ENCODE peak calls at places on chromosomes 7 and 10, in ten cellular contexts. D is RWPE2; L is thoracic aorta; X is OCI-LY7; E is CD4-positive, alpha-beta T cell; C is CD8-positive, alpha-beta T cell; S is IMR-90; H is uterus; K is SK-N-SH; A is GM23338. Q is an unnamed sample.
A peak's percentile ranks its signal among the peaks of the same experiment; 100 is the strongest.

GRCh38 chr7:88546808-88547207 is 212.7 kb upstream of the ZNF804B start:
- DNase-seq in K (peak; percentile 14), S (no peak), L (no peak), A (peak; percentile 79), C (no peak), E (no peak), H (no peak), D (no peak), X (peak; percentile 44), Q (no peak)

GRCh38 chr10:111179514-111179913 is 102.7 kb downstream of the ADRA2A start:
- DNase-seq in E (no peak), C (no peak), H (no peak), D (no peak), X (no peak), S (no peak), A (no peak), L (no peak), K (peak; percentile 12), Q (no peak)

GRCh38 chr10:126215767-126216166 is 172.5 kb downstream of the ADAM12 start:
- DNase-seq in H (no peak), C (no peak), S (no peak), X (no peak), L (no peak), E (no peak), A (no peak), K (no peak), D (no peak), Q (no peak)

GRCh38 chr10:44932338-44933116 is 21.4 kb downstream of the TMEM72 start:
- DNase-seq in D (no peak), K (peak; percentile 79), C (peak; percentile 76), H (peak; percentile 86), L (peak; percentile 81), A (peak; percentile 95), E (peak; percentile 78), X (peak; percentile 90), S (peak; percentile 81), Q (no peak)

GRCh38 chr10:49328401-49329185 is 29.6 kb downstream of the C10orf71 start:
- DNase-seq in D (no peak), L (no peak), H (no peak), E (no peak), X (no peak), A (no peak), C (no peak), K (no peak), S (no peak), Q (no peak)

GRCh38 chr10:125118701-125119100 is 41.7 kb downstream of the CTBP2 start:
- DNase-seq in A (no peak), C (no peak), E (no peak), K (no peak), D (peak; percentile 18), X (no peak), L (no peak), H (no peak), S (no peak), Q (no peak)

GRCh38 chr10:9158675-9159074 is 1104.2 kb downstream of the GATA3 start:
- DNase-seq in X (no peak), A (no peak), H (no peak), K (no peak), E (no peak), S (no peak), L (no peak), C (no peak), D (no peak), Q (no peak)

GRCh38 chr10:24771943-24772747 is 48.5 kb upstream of the ARHGAP21 start:
- DNase-seq in L (no peak), A (no peak), X (no peak), S (peak; percentile 46), E (no peak), D (no peak), H (no peak), K (no peak), C (no peak), Q (no peak)

GRCh38 chr7:155477469-155477868 is 19.5 kb downstream of the EN2 start:
- DNase-seq in E (no peak), C (no peak), S (no peak), K (no peak), D (no peak), A (no peak), L (no peak), X (no peak), H (no peak), Q (no peak)

GRCh38 chr7:134174797-134175261 is 47.7 kb downstream of the LRGUK start:
- DNase-seq in C (no peak), E (no peak), S (peak; percentile 91), D (no peak), L (no peak), A (no peak), H (no peak), X (no peak), K (no peak), Q (no peak)

GRCh38 chr7:76165106-76165972 is 36.4 kb upstream of the SRRM3 start:
- DNase-seq in H (no peak), S (no peak), L (no peak), C (no peak), A (no peak), X (no peak), E (no peak), K (no peak), D (no peak), Q (no peak)

GRCh38 chr7:25389489-25390106 is 161.3 kb upstream of the NPVF start:
- DNase-seq in L (no peak), E (no peak), A (peak; percentile 72), H (no peak), K (peak; percentile 68), X (peak; percentile 50), C (no peak), D (no peak), S (peak; percentile 42), Q (no peak)
- TF ChIP-seq CTCF in L (peak; percentile 57), E (peak; percentile 44), A (peak; percentile 72), H (peak; percentile 75), K (peak; percentile 73), X (peak; percentile 82), C (no peak), D (peak; percentile 73), S (peak; percentile 57), Q (peak; percentile 49)

GRCh38 chr7:148255333-148255732 is 335.2 kb upstream of the C7orf33 start:
- DNase-seq in C (no peak), E (no peak), S (no peak), L (no peak), X (peak; percentile 11), A (no peak), H (no peak), K (no peak), D (no peak), Q (no peak)
- TF ChIP-seq CTCF in C (no peak), E (no peak), S (no peak), L (peak; percentile 9), X (peak; percentile 71), A (no peak), H (peak; percentile 8), K (peak; percentile 65), D (peak; percentile 42), Q (peak; percentile 12)

DNA sequence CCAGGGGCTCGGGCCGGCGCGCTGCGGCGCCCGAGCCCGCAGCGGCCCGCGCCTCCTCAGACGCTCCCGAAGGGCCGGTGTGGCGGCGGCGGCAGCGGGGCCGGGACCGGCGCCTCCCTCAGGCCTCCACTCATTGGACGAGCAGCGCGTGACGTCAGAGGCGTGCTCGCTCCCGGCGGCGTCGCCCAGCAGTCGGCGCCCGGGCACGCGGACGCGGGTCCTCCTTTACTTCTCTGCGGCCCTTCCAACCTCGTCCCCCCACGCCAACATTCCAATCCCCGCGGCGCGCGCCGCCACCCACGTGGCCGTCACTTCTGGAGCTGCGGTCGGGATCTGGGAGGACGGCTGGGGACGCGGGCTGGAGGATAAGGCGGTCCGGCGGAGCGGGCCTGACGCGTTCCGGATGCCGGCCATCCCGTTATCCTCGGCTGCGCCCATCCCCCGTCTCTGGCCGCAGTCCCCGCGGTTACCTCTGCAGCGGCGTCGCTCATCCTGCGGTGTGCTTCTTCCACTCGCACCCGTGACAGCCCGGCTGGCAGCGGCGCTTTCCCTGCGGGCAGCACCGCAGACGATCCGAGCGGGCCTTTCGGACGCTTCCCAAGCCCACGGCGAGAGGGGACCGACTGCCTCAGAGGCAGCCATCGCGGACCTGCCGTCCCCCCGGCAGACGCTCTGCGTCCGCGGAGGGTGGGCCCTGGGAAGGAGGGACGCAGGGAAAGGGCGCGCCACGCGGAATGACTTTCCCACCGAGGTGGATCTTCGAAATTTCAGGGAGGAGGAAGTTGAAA is at the start of gene PDZD8:
- DNase-seq in C (peak; percentile 87), D (peak; percentile 91), E (peak; percentile 85), L (peak; percentile 80), H (peak; percentile 94), A (peak; percentile 94), S (peak; percentile 90), K (peak; percentile 96), X (peak; percentile 92), Q (no peak)
- TF ChIP-seq CTCF in C (no peak), D (no peak), E (no peak), L (no peak), H (no peak), A (no peak), S (peak; percentile 0), K (no peak), X (no peak), Q (no peak)

GRCh38 chr10:118712930-118713634 is 41.7 kb downstream of the CACUL1 start:
- DNase-seq in K (peak; percentile 36), C (no peak), X (no peak), L (no peak), D (no peak), E (no peak), S (no peak), H (no peak), A (peak; percentile 74), Q (no peak)
- TF ChIP-seq CTCF in K (peak; percentile 36), C (no peak), X (peak; percentile 28), L (no peak), D (no peak), E (no peak), S (peak; percentile 5), H (no peak), A (peak; percentile 62), Q (peak; percentile 16)

DNA sequence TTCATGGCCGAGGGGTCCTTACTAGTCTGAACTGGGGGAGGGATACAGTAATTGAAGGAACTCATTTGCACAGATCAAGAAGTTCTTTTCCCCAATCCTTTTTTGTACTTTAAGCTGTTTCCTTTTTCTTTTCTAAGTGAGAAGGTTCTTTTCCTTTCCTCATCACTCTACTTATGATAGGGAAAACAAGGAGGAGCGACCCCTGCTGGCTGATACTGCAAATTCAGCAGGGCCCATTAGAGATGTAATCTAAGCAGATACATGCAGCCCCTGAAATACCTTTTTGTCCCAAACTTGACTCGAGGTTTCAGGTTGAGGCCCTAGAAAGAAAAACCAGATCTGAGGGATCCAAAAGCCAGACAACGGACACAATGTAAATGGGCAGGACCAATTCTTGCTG is 305.5 kb downstream of the DNAJB9 start:
- DNase-seq in X (peak; percentile 8), H (no peak), S (peak; percentile 8), L (no peak), K (peak; percentile 14), D (no peak), C (no peak), A (peak; percentile 67), E (no peak), Q (no peak)
- TF ChIP-seq CTCF in X (peak; percentile 71), H (no peak), S (peak; percentile 12), L (no peak), K (peak; percentile 48), D (no peak), C (no peak), A (peak; percentile 70), E (no peak), Q (no peak)

Q was measured in D721Med.